ENCODE peak calls at places on chromosome 17, in five cellular contexts. H is lower lobe of right lung, U is GM23338, F is astrocyte, C is psoas muscle. N is an unnamed sample. For H3K27me3, the result is how much of the 10 kb centered on the place peaks cover.

GRCh38 chr17:44911133-44912001 is 3.9 kb downstream of the GFAP start:
- DNase-seq in H (peak), U (peak), F (no peak), C (peak), N (no peak)

GRCh38 chr17:63446981-63447687 is 1.0 kb upstream of the CYB561 start:
- DNase-seq in H (peak), U (peak), F (no peak), C (no peak), N (no peak)

GRCh38 chr17:1574697-1575471 is 12.3 kb upstream of the PITPNA start:
- DNase-seq in H (no peak), U (peak), F (no peak), C (peak), N (no peak)

GRCh38 chr17:21194210-21194609 is 19.8 kb downstream of the TMEM11 start:
- DNase-seq in H (no peak), U (no peak), F (no peak), C (peak), N (no peak)

GRCh38 chr17:57630736-57631135 is 114.4 kb downstream of the CCDC182 start:
- DNase-seq in H (no peak), U (no peak), F (no peak), C (peak), N (no peak)

GRCh38 chr17:72407336-72408121 is 286.7 kb downstream of the SOX9 start:
- DNase-seq in H (no peak), U (peak), F (peak), C (peak), N (peak)

GRCh38 chr17:60327122-60327869 is 64.6 kb downstream of the USP32 start:
- DNase-seq in H (no peak), U (peak), F (no peak), C (no peak), N (no peak)

GRCh38 chr17:4557626-4558310 is 2.6 kb upstream of the MYBBP1A start:
- DNase-seq in H (no peak), U (no peak), F (no peak), C (peak), N (no peak)

GRCh38 chr17:10737168-10737622 is 7.4 kb upstream of the TMEM220 start:
- DNase-seq in H (peak), U (peak), F (peak), C (peak), N (no peak)

GRCh38 chr17:12990041-12990808 is 27.6 kb downstream of the ELAC2 start:
- DNase-seq in H (no peak), U (peak), F (no peak), C (no peak), N (no peak)

GRCh38 chr17:40535924-40536717 is 29.2 kb downstream of the CCR7 start:
- DNase-seq in H (no peak), U (no peak), F (no peak), C (peak), N (no peak)

GRCh38 chr17:66507982-66508760 is 205.8 kb downstream of the PRKCA start:
- DNase-seq in H (no peak), U (no peak), F (peak), C (no peak), N (no peak)

GRCh38 chr17:58184308-58184985 is 8.1 kb upstream of the EPX start:
- DNase-seq in H (no peak), U (peak), F (peak), C (no peak), N (peak)

GRCh38 chr17:5921919-5922318 is 148.3 kb upstream of the WSCD1 start:
- DNase-seq in H (no peak), U (no peak), F (peak), C (no peak), N (peak)

GRCh38 chr17:59105852-59106462 is 723 bp downstream of the TRIM37 start:
- DNase-seq in H (peak), U (peak), F (peak), C (peak), N (no peak)

GRCh38 chr17:63780507-63780906 is 6.5 kb downstream of the DDX42 start:
- DNase-seq in H (no peak), U (no peak), F (no peak), C (no peak), N (no peak)

GRCh38 chr17:75481194-75482059 is 25.0 kb downstream of the TMEM94 start:
- DNase-seq in H (no peak), U (no peak), F (no peak), C (no peak), N (no peak)

GRCh38 chr17:39351508-39351907 is 49.9 kb downstream of the FBXL20 start:
- DNase-seq in H (no peak), U (no peak), F (no peak), C (no peak), N (no peak)

GRCh38 chr17:14205992-14206461 is 30.6 kb downstream of the CDRT15 start:
- DNase-seq in H (peak), U (peak), F (no peak), C (peak), N (peak)

GRCh38 chr17:19346351-19347255 is 15.9 kb downstream of the B9D1 start:
- DNase-seq in H (no peak), U (no peak), F (peak), C (peak), N (peak)

GRCh38 chr17:42682400-42683384 is at the start of gene CNTNAP1:
- DNase-seq in H (no peak), U (peak), F (peak), C (peak), N (no peak)

GRCh38 chr17:30323262-30323894 is 10.5 kb downstream of the TMIGD1 start:
- DNase-seq in H (no peak), U (no peak), F (no peak), C (no peak), N (no peak)

GRCh38 chr17:39968731-39969130 is 5.9 kb downstream of the GSDMA start:
- DNase-seq in H (no peak), U (no peak), F (no peak), C (no peak), N (no peak)

GRCh38 chr17:72977768-72978417 is 114.6 kb downstream of the SLC39A11 start:
- DNase-seq in H (no peak), U (no peak), F (peak), C (no peak), N (peak)

GRCh38 chr17:78883090-78883532 is 19.9 kb downstream of the CEP295NL start:
- DNase-seq in H (peak), U (no peak), F (peak), C (peak), N (peak)

GRCh38 chr17:21282231-21282630 is 2.3 kb upstream of the MAP2K3 start:
- DNase-seq in H (no peak), U (no peak), F (peak), C (peak), N (peak)

GRCh38 chr17:57021226-57021940 is 43.5 kb downstream of the SCPEP1 start:
- DNase-seq in H (peak), U (no peak), F (no peak), C (no peak), N (no peak)

GRCh38 chr17:1644493-1645206 is 882 bp downstream of the SCARF1 start:
- DNase-seq in H (no peak), U (no peak), F (no peak), C (no peak), N (no peak)

GRCh38 chr17:14355556-14355955 is 54.7 kb downstream of the HS3ST3B1 start:
- DNase-seq in H (no peak), U (no peak), F (no peak), C (no peak), N (no peak)

GRCh38 chr17:67549787-67550186 is 167.9 kb upstream of the NOL11 start:
- DNase-seq in H (no peak), U (no peak), F (no peak), C (no peak), N (no peak)

GRCh38 chr17:725084-725483 is 7.3 kb upstream of the TLCD3A start:
- DNase-seq in H (no peak), U (no peak), F (no peak), C (no peak), N (no peak)

DNA sequence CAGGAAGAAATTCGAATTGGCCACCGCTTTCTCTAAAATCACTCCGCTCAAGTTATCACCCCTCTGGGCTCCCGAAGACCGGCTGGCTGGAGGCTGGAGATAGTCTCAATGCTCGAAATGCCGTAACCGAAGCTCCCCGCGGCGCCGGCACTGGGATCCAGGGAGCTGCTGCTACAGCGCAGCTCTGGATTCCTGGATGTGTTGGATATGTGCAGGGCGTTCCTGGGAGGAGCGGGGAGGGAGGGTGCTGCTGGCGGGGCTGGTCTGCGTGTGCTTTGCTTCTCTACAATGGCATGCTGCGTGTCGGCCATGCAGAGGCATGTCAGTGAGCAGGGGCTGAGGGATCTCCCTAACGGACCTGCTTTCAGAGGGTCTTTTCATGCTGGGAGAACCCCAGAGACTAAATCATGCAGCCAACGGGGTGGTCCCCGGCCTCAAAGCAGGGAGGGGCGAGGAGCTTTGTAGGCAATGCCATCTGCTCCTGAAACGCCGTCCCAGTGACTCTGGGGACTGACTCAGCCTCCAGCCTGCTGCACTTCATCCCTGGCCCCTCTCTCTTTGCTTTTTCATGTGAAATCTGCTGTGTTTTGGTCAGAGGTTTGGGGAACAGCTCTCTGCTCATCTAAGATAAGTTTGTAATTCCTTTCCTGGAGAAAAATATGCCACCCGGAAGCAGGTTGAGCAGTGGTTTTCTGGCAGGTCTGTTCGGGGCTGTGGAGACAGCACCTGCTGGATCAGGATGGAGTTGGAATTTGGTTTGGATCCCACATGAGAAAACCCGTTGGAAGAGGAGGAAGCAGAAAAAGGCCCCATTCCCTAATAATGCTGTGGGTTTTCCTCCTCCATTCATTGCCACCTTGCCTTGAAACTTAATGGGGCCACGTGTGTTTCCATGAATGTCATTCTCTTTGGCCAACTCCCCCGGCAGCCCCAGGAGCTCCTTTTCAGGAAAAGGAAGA is 311.4 kb downstream of the SEC14L1 start:
- DNase-seq in H (no peak), U (peak), F (peak), C (peak), N (no peak)
- H3K4me3 ChIP-seq in H (peak), U (peak), F (peak), C (peak), N (peak)

DNA sequence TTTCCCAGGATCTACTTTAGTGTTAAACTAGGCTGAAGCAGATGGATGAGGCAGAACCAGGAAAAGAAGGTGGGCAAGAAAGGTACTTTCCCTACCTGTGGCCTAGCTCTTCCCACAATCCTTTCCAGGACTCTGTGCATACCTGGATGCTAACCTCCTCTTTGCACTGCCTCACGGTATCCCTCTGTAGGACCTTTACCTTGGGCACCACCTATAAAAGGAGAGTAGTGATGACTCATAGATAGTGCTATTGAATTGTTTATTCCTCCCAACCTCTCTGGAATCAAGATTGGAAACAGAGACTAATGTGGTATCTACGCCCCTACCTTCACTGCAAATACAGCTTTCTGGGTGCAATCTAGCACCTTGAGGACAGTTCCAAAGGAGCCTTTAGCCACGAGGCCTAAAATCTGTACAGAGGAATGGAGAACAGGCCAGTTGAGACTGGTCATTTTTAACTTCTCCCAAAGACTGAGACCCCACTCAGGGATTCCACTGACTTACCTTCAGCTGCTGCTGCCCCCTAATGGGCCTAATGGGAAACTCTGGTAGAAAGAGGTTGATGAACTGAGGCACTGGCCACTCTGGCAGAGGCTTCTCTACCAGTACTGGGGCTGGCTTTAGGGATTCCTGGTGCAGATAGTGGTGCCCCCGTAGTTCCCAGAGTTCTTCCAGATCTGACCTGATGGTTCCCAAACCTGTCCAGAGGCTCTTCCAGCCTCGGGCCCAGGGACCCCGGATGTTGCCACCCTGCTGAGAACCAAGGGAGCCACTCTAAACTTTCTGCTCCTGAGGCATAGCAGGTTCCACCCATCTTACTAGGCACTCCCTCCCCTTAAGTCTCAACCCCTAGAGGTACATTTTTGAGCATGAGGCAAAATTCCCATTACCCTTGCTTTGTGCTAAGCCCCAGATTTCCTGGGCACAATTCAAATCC is 781 bp downstream of the RSKR start:
- DNase-seq in H (no peak), U (peak), F (no peak), C (no peak), N (no peak)
- TF ChIP-seq CTCF in H (peak), U (peak), F (peak), C (peak), N (peak)

GRCh38 chr17:74354561-74354960 is 7.1 kb downstream of the BTBD17 start:
- DNase-seq in H (no peak), U (no peak), F (no peak), C (no peak), N (no peak)
- H3K27me3 ChIP-seq in H (half or more), U (half or more), F (under half), C (under half), N (half or more)

DNA sequence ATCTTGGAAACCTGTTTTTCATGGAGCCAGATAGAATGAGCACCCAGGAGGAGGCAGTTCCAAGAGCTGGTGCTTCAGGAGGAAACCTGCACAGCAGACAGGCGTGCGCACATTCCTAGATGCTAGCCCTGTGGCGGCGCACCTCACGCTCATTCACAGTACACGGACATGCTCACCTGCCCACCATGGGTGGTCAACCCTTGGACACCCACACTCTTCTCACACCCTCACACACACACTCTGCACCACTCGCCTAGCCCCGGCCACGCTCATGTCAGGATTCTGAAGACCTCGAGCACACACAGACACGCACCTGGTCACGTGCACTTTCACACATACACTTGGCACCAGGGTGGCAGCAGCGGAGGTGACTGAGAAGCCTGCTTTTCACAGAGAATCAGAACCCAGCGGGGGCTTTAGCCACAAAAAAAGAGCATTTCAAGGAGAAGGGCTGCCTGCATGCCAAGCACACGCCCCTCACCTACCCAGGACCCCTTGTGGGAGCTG is 28.6 kb downstream of the RAI1 start:
- DNase-seq in H (no peak), U (no peak), F (no peak), C (no peak), N (no peak)
- H3K4me3 ChIP-seq in H (no peak), U (no peak), F (no peak), C (no peak), N (no peak)

DNA sequence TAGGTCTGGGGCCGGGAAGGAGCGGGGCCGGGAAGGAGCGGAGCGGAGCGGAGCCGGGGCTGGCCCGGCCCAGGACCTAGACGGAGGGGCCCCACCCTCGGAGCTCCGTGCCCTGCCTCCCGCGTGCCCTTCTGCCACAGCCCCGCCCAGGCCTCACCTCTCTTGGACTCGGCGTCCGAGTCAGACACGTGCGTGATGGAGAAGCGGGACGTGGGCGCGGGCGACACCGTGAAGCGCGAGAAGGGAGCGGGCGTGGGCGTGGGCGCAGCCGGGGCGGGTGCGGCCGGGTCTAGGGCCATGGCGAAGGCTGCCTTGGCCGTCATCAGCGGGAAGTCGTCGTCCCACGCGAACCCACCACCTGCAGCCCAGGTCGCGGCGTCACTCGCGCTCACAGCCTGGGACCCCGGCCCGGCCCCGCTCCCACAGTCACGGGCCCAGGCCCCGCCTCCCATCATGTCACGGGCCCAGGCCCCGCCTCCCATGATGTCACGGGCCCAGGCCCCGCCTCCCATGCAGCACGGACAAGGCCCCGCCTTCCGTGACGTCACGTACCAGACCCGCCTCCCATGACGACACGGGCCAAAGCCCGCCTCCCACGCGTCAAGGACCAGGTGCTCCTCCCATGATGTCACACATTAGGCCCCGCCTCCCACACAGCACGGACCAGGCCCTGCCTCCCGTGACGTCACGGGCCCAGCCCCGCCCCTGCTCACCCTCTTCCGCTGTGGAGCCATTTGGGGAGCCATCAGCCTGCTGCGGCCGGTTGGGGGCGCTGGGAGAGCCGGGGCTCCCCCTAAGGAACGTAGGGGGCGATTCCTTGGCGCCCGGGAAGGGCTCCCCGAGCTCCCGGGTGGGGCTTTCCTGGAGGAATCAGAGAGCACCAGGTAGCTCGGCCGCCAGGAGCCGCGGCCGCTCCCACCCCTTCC is 45.8 kb upstream of the PVALEF start:
- DNase-seq in H (peak), U (peak), F (peak), C (peak), N (peak)
- TF ChIP-seq CTCF in H (no peak), U (peak), F (no peak), C (no peak), N (peak)